ENCODE peak calls at places on chromosome 6, in eight cellular contexts. Z is GM12865, H is keratinocyte, F is hepatocyte, V is GM12864, Y is heart left ventricle, J is heart right ventricle, M is brain microvascular endothelial cell. L is an unnamed sample.
A peak's percentile ranks its signal among the peaks of the same experiment; 100 is the strongest.

GRCh38 chr6:107114872-107115694 is at the start of gene BEND3:
- DNase-seq in Z (peak; percentile 59), H (no peak), F (peak; percentile 61), V (no peak), Y (no peak), J (peak; percentile 36), M (no peak), L (no peak)

GRCh38 chr6:11700118-11700718 is 78.4 kb downstream of the ADTRP start:
- DNase-seq in Z (peak; percentile 72), H (no peak), F (peak; percentile 74), V (no peak), Y (no peak), J (no peak), M (no peak), L (peak; percentile 81)

GRCh38 chr6:145544031-145544430 is 191.3 kb downstream of the EPM2A start:
- DNase-seq in Z (no peak), H (peak; percentile 59), F (peak; percentile 55), V (no peak), Y (peak; percentile 32), J (no peak), M (peak; percentile 35), L (peak; percentile 45)

GRCh38 chr6:29641430-29642213 is 8.6 kb upstream of the GABBR1 start:
- DNase-seq in Z (no peak), H (no peak), F (no peak), V (no peak), Y (no peak), J (no peak), M (no peak), L (no peak)

GRCh38 chr6:168265827-168266815 is 53.5 kb downstream of the DACT2 start:
- DNase-seq in Z (no peak), H (no peak), F (no peak), V (no peak), Y (no peak), J (no peak), M (no peak), L (no peak)

GRCh38 chr6:4610256-4610655 is 165.9 kb upstream of the CDYL start:
- DNase-seq in Z (no peak), H (no peak), F (no peak), V (no peak), Y (peak; percentile 62), J (peak; percentile 33), M (peak; percentile 74), L (peak; percentile 82)

GRCh38 chr6:79188885-79189505 is 45.5 kb downstream of the HMGN3 start:
- DNase-seq in Z (no peak), H (no peak), F (no peak), V (no peak), Y (no peak), J (no peak), M (no peak), L (no peak)

GRCh38 chr6:19399406-19399805 is 437.8 kb upstream of the ID4 start:
- DNase-seq in Z (no peak), H (no peak), F (peak; percentile 32), V (no peak), Y (no peak), J (no peak), M (peak; percentile 77), L (peak; percentile 71)

GRCh38 chr6:148462203-148462602 is 119.6 kb downstream of the SASH1 start:
- DNase-seq in Z (no peak), H (no peak), F (no peak), V (no peak), Y (no peak), J (no peak), M (no peak), L (peak; percentile 44)

GRCh38 chr6:85576479-85576878 is 17.2 kb downstream of the SNX14 start:
- DNase-seq in Z (no peak), H (no peak), F (no peak), V (no peak), Y (no peak), J (no peak), M (no peak), L (no peak)

GRCh38 chr6:56359201-56359899 is 112.0 kb upstream of the COL21A1 start:
- DNase-seq in Z (peak; percentile 82), H (no peak), F (peak; percentile 81), V (peak; percentile 53), Y (peak; percentile 36), J (no peak), M (peak; percentile 72), L (peak; percentile 81)

GRCh38 chr6:155121699-155122098 is 126.6 kb downstream of the TIAM2 start:
- DNase-seq in Z (no peak), H (no peak), F (no peak), V (no peak), Y (no peak), J (no peak), M (no peak), L (peak; percentile 39)

GRCh38 chr6:52820198-52820597 is 16.6 kb upstream of the GSTA1 start:
- DNase-seq in Z (no peak), H (no peak), F (no peak), V (no peak), Y (no peak), J (no peak), M (no peak), L (no peak)

GRCh38 chr6:4351857-4352669 is 216.7 kb upstream of the ECI2 start:
- DNase-seq in Z (no peak), H (peak; percentile 35), F (peak; percentile 51), V (no peak), Y (peak; percentile 85), J (peak; percentile 75), M (peak; percentile 93), L (peak; percentile 93)

GRCh38 chr6:69622230-69622629 is 174.6 kb downstream of the LMBRD1 start:
- DNase-seq in Z (no peak), H (no peak), F (no peak), V (no peak), Y (no peak), J (no peak), M (no peak), L (no peak)

GRCh38 chr6:1296542-1296941 is 15.4 kb upstream of the FOXQ1 start:
- DNase-seq in Z (no peak), H (no peak), F (no peak), V (no peak), Y (no peak), J (no peak), M (no peak), L (peak; percentile 75)

GRCh38 chr6:20875369-20875963 is 341.2 kb downstream of the CDKAL1 start:
- DNase-seq in Z (peak; percentile 26), H (no peak), F (peak; percentile 45), V (no peak), Y (no peak), J (no peak), M (peak; percentile 62), L (peak; percentile 54)

GRCh38 chr6:136129365-136129764 is 120.7 kb downstream of the MTFR2 start:
- DNase-seq in Z (no peak), H (no peak), F (no peak), V (no peak), Y (peak; percentile 28), J (no peak), M (no peak), L (no peak)

GRCh38 chr6:143949962-143950361 is 58.1 kb downstream of the PLAGL1 start:
- DNase-seq in Z (no peak), H (no peak), F (no peak), V (no peak), Y (no peak), J (no peak), M (no peak), L (no peak)

GRCh38 chr6:83231146-83231545 is 38.0 kb downstream of the RWDD2A start:
- DNase-seq in Z (no peak), H (no peak), F (no peak), V (no peak), Y (no peak), J (no peak), M (peak; percentile 29), L (peak; percentile 16)

DNA sequence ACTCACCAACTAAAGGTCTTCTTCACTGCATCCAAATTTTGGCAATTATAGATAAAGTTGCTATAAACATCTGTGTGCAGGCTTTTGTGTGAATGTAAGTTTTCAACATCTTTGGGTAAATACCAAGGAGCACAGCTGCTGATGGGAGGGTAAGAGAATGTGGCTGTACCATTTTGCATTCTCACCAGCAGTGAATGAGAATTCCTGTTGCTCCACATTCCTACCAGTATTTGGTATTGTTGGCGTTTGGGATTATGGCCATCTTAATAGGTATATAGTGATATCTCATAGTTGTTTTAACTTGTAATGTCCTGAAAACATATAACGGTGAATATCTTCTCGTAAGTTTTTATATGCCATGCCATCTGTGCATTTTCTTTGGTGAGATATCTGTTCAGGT is 69.3 kb downstream of the ILRUN start:
- DNase-seq in Z (no peak), H (no peak), F (no peak), V (no peak), Y (no peak), J (no peak), M (no peak), L (no peak)
- TF ChIP-seq CTCF in Z (no peak), H (no peak), F (no peak), V (no peak), Y (no peak), J (no peak), M (no peak), L (no peak)

GRCh38 chr6:33840064-33840926 is 36.5 kb upstream of the MLN start:
- DNase-seq in Z (peak; percentile 82), H (peak; percentile 98), F (peak; percentile 82), V (peak; percentile 68), Y (no peak), J (no peak), M (peak; percentile 95), L (peak; percentile 96)
- H3K4me3 ChIP-seq in Z (no peak overlapping the region), H (no peak overlapping the region), F (no peak overlapping the region), V (no peak overlapping the region), Y (no peak overlapping the region), J (no peak overlapping the region), M (no peak overlapping the region), L (no peak overlapping the region)

DNA sequence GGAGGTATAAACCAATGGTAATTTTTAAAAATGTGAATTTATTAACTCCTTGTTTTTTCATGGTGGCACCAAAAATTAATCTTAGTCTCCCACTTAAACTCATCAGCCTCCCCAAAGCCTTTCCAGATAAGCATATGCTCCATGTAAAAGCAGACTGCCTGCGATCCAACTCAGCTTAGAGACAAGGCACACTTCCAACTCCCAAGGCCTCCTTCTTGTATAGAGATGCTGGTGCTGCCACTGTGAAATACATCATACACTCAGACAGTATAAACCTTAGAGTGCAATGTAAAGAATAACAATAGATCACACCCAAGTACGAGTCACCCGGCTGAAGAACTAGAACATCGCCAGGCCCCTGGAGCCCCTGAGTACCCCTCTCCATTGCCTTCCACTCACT is 2.0 kb downstream of the ANKRD6 start:
- DNase-seq in Z (no peak), H (no peak), F (no peak), V (no peak), Y (no peak), J (no peak), M (no peak), L (no peak)
- TF ChIP-seq CTCF in Z (no peak), H (no peak), F (no peak), V (no peak), Y (no peak), J (no peak), M (no peak), L (no peak)

DNA sequence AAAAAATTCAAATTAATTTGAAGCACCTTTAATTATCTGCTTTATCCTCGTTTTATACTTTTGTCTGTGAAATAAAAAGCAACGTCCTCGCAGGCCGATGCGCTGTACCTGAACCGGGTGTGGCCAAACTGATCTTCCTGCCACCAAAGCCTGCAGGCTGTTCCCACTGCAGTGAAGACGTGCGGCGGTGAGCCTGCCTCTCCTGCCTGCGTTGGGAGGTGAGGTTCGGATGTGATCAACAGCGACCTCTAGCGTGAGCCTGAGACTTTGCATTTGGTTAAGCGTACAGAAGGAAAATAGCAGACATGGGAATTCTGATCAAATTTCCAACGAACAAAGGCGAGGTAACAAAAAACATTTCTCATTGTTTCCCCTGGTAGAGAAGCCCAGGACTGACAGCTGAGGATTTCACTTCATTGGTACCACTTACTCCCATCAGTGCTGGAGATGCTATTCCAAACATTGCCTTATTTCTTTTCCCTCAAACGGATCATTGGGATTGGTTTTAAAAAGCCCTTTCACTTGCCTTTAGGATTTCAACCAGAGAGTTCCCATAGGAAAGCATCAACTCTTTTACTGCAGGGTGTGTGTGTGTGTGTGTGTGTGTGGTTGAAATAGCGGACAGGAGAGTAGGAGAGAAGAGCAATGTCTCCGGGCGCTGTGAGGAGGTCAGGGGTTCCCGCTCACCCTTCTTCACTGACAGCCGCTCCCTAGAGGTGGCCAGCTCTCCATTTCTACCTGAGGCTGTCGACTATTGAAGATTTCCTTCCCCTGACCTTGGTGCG is 56.6 kb upstream of the CCN6 start:
- DNase-seq in Z (peak; percentile 90), H (peak; percentile 54), F (peak; percentile 85), V (peak; percentile 29), Y (peak; percentile 85), J (peak; percentile 81), M (peak; percentile 65), L (peak; percentile 84)
- H3K4me3 ChIP-seq in Z (no peak overlapping the region), H (no peak overlapping the region), F (no peak overlapping the region), V (no peak overlapping the region), Y (peak overlapping the region; percentile 37), J (peak overlapping the region; percentile 23), M (no peak overlapping the region), L (no peak overlapping the region)